ENCODE peak calls at places on chromosomes 3 and 15, in ten cellular contexts. Y is fibroblast of lung, M is psoas muscle, R is dorsolateral prefrontal cortex, F is prostate gland, H is sigmoid colon, D is lower lobe of right lung, W is upper lobe of right lung, S is ovary, G is transverse colon. Q is an unnamed sample.

GRCh38 chr15:70385052-70385451 is 287.3 kb upstream of the TLE3 start:
- DNase-seq in Y (no peak), M (no peak), R (no peak), F (no peak), H (no peak), D (no peak), W (no peak), S (no peak), G (no peak), Q (no peak)

GRCh38 chr3:66671348-66671747 is 170.5 kb upstream of the LRIG1 start:
- DNase-seq in Y (no peak), M (no peak), R (no peak), F (no peak), H (no peak), D (no peak), W (no peak), S (no peak), G (no peak), Q (no peak)

GRCh38 chr15:83999396-84000120 is 236.0 kb upstream of the GOLGA6L4 start:
- DNase-seq in Y (peak), M (no peak), R (no peak), F (no peak), H (no peak), D (no peak), W (no peak), S (no peak), G (no peak), Q (no peak)

GRCh38 chr3:55571913-55572312 is 84.8 kb upstream of the WNT5A start:
- DNase-seq in Y (peak), M (peak), R (peak), F (peak), H (peak), D (peak), W (peak), S (no peak), G (peak), Q (no peak)

GRCh38 chr3:29937185-29937584 is 656.3 kb downstream of the RBMS3 start:
- DNase-seq in Y (no peak), M (no peak), R (no peak), F (no peak), H (no peak), D (no peak), W (no peak), S (no peak), G (no peak), Q (no peak)

GRCh38 chr15:67865331-67865730 is 25.5 kb upstream of the RNU6-1 start:
- DNase-seq in Y (peak), M (no peak), R (no peak), F (no peak), H (no peak), D (no peak), W (no peak), S (no peak), G (no peak), Q (no peak)

GRCh38 chr15:39172380-39173281 is 408.2 kb upstream of the THBS1 start:
- DNase-seq in Y (peak), M (no peak), R (peak), F (peak), H (peak), D (no peak), W (no peak), S (peak), G (no peak), Q (peak)

GRCh38 chr3:148466143-148466542 is 231.6 kb upstream of the AGTR1 start:
- DNase-seq in Y (peak), M (no peak), R (no peak), F (no peak), H (no peak), D (no peak), W (no peak), S (no peak), G (no peak), Q (no peak)

GRCh38 chr15:71588746-71589145 is 221.6 kb upstream of the NR2E3 start:
- DNase-seq in Y (peak), M (no peak), R (no peak), F (no peak), H (no peak), D (no peak), W (no peak), S (no peak), G (no peak), Q (peak)

GRCh38 chr3:160225181-160226025 is at the start of gene C3orf80:
- DNase-seq in Y (peak), M (peak), R (peak), F (no peak), H (peak), D (peak), W (peak), S (peak), G (peak), Q (peak)

GRCh38 chr15:93029613-93030429 is 59.2 kb downstream of the RGMA start:
- DNase-seq in Y (peak), M (peak), R (peak), F (no peak), H (peak), D (no peak), W (no peak), S (peak), G (no peak), Q (peak)

GRCh38 chr15:78365931-78366330 is 25.8 kb downstream of the CRABP1 start:
- DNase-seq in Y (peak), M (no peak), R (no peak), F (no peak), H (no peak), D (no peak), W (no peak), S (no peak), G (peak), Q (peak)

GRCh38 chr3:181730364-181730763 is 18.6 kb downstream of the SOX2 start:
- DNase-seq in Y (no peak), M (no peak), R (no peak), F (no peak), H (no peak), D (no peak), W (no peak), S (no peak), G (no peak), Q (no peak)

GRCh38 chr3:57112206-57112605 is 51.7 kb downstream of the SPATA12 start:
- DNase-seq in Y (no peak), M (no peak), R (no peak), F (no peak), H (no peak), D (no peak), W (no peak), S (no peak), G (no peak), Q (no peak)

GRCh38 chr15:75152382-75153079 is 49.2 kb upstream of the C15orf39 start:
- DNase-seq in Y (no peak), M (no peak), R (no peak), F (no peak), H (no peak), D (no peak), W (no peak), S (no peak), G (no peak), Q (no peak)

GRCh38 chr3:64306745-64307144 is 81.5 kb upstream of the PRICKLE2 start:
- DNase-seq in Y (no peak), M (no peak), R (no peak), F (no peak), H (no peak), D (no peak), W (no peak), S (no peak), G (no peak), Q (no peak)

GRCh38 chr3:167653750-167654149 is at the start of gene WDR49:
- DNase-seq in Y (peak), M (no peak), R (no peak), F (peak), H (no peak), D (no peak), W (no peak), S (no peak), G (no peak), Q (no peak)

GRCh38 chr3:42601898-42602581 is 1.6 kb downstream of the NKTR start:
- DNase-seq in Y (peak), M (no peak), R (no peak), F (no peak), H (no peak), D (no peak), W (no peak), S (no peak), G (no peak), Q (no peak)

GRCh38 chr3:114660124-114660523 is 366.3 kb downstream of the TIGIT start:
- DNase-seq in Y (peak), M (peak), R (no peak), F (no peak), H (no peak), D (no peak), W (no peak), S (peak), G (no peak), Q (peak)

GRCh38 chr15:58506787-58507671 is 75.2 kb downstream of the LIPC start:
- DNase-seq in Y (no peak), M (no peak), R (no peak), F (no peak), H (no peak), D (no peak), W (no peak), S (no peak), G (no peak), Q (no peak)

GRCh38 chr15:90099868-90100854 is 2.1 kb downstream of the IDH2 start:
- DNase-seq in Y (peak), M (peak), R (peak), F (peak), H (peak), D (no peak), W (no peak), S (peak), G (peak), Q (peak)

GRCh38 chr3:149605902-149606301 is 51.9 kb downstream of the WWTR1 start:
- DNase-seq in Y (peak), M (no peak), R (no peak), F (no peak), H (no peak), D (no peak), W (no peak), S (no peak), G (no peak), Q (no peak)

GRCh38 chr3:71031914-71032521 is 551.5 kb downstream of the FOXP1 start:
- DNase-seq in Y (no peak), M (peak), R (no peak), F (no peak), H (peak), D (no peak), W (no peak), S (no peak), G (no peak), Q (no peak)

GRCh38 chr3:31688847-31689246 is 156.1 kb downstream of the STT3B start:
- DNase-seq in Y (peak), M (no peak), R (no peak), F (no peak), H (no peak), D (no peak), W (no peak), S (no peak), G (no peak), Q (no peak)

GRCh38 chr15:85141601-85142185 is 160.0 kb downstream of the PDE8A start:
- DNase-seq in Y (peak), M (no peak), R (no peak), F (no peak), H (no peak), D (no peak), W (no peak), S (no peak), G (no peak), Q (no peak)

GRCh38 chr3:109098245-109098644 is 19.7 kb downstream of the MORC1 start:
- DNase-seq in Y (no peak), M (no peak), R (no peak), F (peak), H (no peak), D (no peak), W (no peak), S (no peak), G (peak), Q (no peak)

GRCh38 chr15:67880651-67881182 is 40.9 kb upstream of the RNU6-1 start:
- DNase-seq in Y (peak), M (no peak), R (no peak), F (peak), H (no peak), D (no peak), W (no peak), S (no peak), G (no peak), Q (peak)

GRCh38 chr15:76904461-76905012 is 603 bp downstream of the SCAPER start:
- DNase-seq in Y (peak), M (peak), R (peak), F (peak), H (peak), D (no peak), W (peak), S (no peak), G (peak), Q (peak)

GRCh38 chr3:113441051-113441770 is at the start of gene CFAP44:
- DNase-seq in Y (peak), M (peak), R (peak), F (peak), H (peak), D (peak), W (peak), S (peak), G (peak), Q (peak)

GRCh38 chr3:48445277-48445882 is 1.2 kb upstream of the ATRIP start:
- DNase-seq in Y (no peak), M (no peak), R (no peak), F (no peak), H (no peak), D (no peak), W (no peak), S (no peak), G (no peak), Q (no peak)
- H3K4me3 ChIP-seq in Y (peak), M (peak), R (peak), F (no peak), H (no peak), D (no peak), W (no peak), S (no peak), G (no peak), Q (peak)

GRCh38 chr3:139608924-139609323 is 68.8 kb downstream of the NMNAT3 start:
- DNase-seq in Y (no peak), M (no peak), R (no peak), F (no peak), H (no peak), D (no peak), W (no peak), S (no peak), G (no peak), Q (no peak)
- H3K4me3 ChIP-seq in Y (no peak), M (no peak), R (no peak), F (no peak), H (no peak), D (no peak), W (no peak), S (no peak), G (no peak), Q (no peak)

GRCh38 chr3:107850681-107851080 is 240.2 kb downstream of the CD47 start:
- DNase-seq in Y (no peak), M (no peak), R (no peak), F (no peak), H (no peak), D (no peak), W (no peak), S (no peak), G (no peak), Q (no peak)

GRCh38 chr3:107845355-107846281 is 245.2 kb downstream of the CD47 start:
- DNase-seq in Y (peak), M (no peak), R (no peak), F (peak), H (no peak), D (no peak), W (no peak), S (no peak), G (no peak), Q (no peak)

GRCh38 chr3:107846282-107846852 is 244.5 kb downstream of the CD47 start:
- DNase-seq in Y (peak), M (peak), R (peak), F (peak), H (peak), D (peak), W (peak), S (peak), G (peak), Q (peak)

GRCh38 chr3:107847791-107848190 is 243.0 kb downstream of the CD47 start:
- DNase-seq in Y (no peak), M (no peak), R (no peak), F (no peak), H (no peak), D (no peak), W (no peak), S (no peak), G (no peak), Q (no peak)

DNA sequence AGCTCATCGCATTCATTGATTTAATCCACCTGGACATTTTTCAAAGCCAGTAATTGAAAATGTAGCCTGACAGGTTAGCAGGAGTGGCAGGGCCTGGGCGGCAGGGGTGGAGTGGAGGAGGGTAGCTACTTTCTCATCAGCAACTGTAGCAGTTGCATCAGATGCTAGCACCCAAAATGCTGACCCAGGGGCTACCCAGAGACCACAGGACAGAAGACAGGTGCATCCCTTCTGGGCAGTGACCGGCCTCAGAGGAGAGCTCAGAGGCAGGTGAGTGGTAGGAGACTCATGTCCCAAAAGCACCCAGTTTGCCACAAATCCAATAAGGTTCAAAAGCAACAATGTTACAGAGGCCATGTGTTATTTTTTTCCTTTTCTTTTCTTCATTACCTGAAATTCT is 242.3 kb downstream of the CD47 start:
- DNase-seq in Y (no peak), M (no peak), R (no peak), F (no peak), H (no peak), D (no peak), W (no peak), S (no peak), G (no peak), Q (no peak)
- H3K4me3 ChIP-seq in Y (no peak), M (no peak), R (no peak), F (no peak), H (no peak), D (no peak), W (no peak), S (no peak), G (no peak), Q (no peak)

GRCh38 chr3:12875857-12876451 is 34.6 kb upstream of the RPL32 start:
- DNase-seq in Y (peak), M (peak), R (no peak), F (no peak), H (no peak), D (peak), W (no peak), S (peak), G (peak), Q (no peak)
- H3K4me3 ChIP-seq in Y (peak), M (peak), R (peak), F (peak), H (peak), D (peak), W (peak), S (peak), G (no peak), Q (no peak)

GRCh38 chr3:11998091-11998490 is 6.1 kb upstream of the SYN2 start:
- DNase-seq in Y (no peak), M (no peak), R (no peak), F (no peak), H (no peak), D (no peak), W (no peak), S (no peak), G (no peak), Q (no peak)
- H3K4me3 ChIP-seq in Y (no peak), M (no peak), R (no peak), F (no peak), H (no peak), D (no peak), W (no peak), S (no peak), G (no peak), Q (no peak)

GRCh38 chr3:4350789-4351163 is 47.6 kb downstream of the SETMAR start:
- DNase-seq in Y (peak), M (no peak), R (no peak), F (peak), H (no peak), D (no peak), W (no peak), S (no peak), G (peak), Q (peak)
- H3K4me3 ChIP-seq in Y (peak), M (peak), R (peak), F (no peak), H (peak), D (peak), W (peak), S (peak), G (no peak), Q (peak)

Q was measured in MG63.